ENCODE peak calls at places on chromosomes 16 and 17, in eight cellular contexts. C is right atrium auricular region, X is astrocyte of the spinal cord, V is T-helper 2 cell, P is AG09309, J is H7, I is hepatocyte, T is GM10248. S is an unnamed sample.

GRCh38 chr17:3935140-3935542 is 18.9 kb upstream of the P2RX1 start:
- DNase-seq in I (peak), P (no peak), X (peak), C (no peak), V (no peak), J (peak), T (peak), S (no peak)

GRCh38 chr17:49454050-49454449 is 39.4 kb upstream of the PHB1 start:
- DNase-seq in I (no peak), V (no peak), J (no peak), C (no peak), T (no peak), P (no peak), X (peak), S (no peak)

GRCh38 chr16:63461248-63461841 is 1425.1 kb upstream of the CDH8 start:
- DNase-seq in X (peak), P (peak), I (peak), J (peak), C (no peak), V (no peak), T (no peak), S (no peak)

GRCh38 chr16:86101135-86101911 is 202.4 kb downstream of the IRF8 start:
- DNase-seq in X (no peak), I (no peak), V (no peak), T (no peak), C (no peak), P (no peak), J (no peak), S (no peak)

GRCh38 chr17:2070241-2071023 is 15.5 kb downstream of the HIC1 start:
- DNase-seq in V (no peak), I (no peak), C (no peak), X (no peak), J (peak), P (no peak), T (peak), S (no peak)

GRCh38 chr16:16042076-16042475 is 92.7 kb downstream of the ABCC1 start:
- DNase-seq in V (no peak), J (no peak), X (peak), P (peak), C (no peak), I (peak), T (no peak), S (no peak)

GRCh38 chr17:44910231-44911106 is 4.8 kb downstream of the GFAP start:
- DNase-seq in C (no peak), P (no peak), J (peak), I (no peak), T (no peak), X (no peak), V (no peak), S (no peak)

GRCh38 chr17:2075336-2076056 is 20.6 kb downstream of the HIC1 start:
- DNase-seq in C (no peak), X (no peak), T (peak), J (peak), P (no peak), I (peak), V (no peak), S (no peak)

GRCh38 chr16:86992587-86992986 is 324.6 kb downstream of the C16orf95 start:
- DNase-seq in P (no peak), T (no peak), C (no peak), I (no peak), J (no peak), X (no peak), V (no peak), S (no peak)

GRCh38 chr17:74699236-74699635 is 13.5 kb downstream of the CD300LF start:
- DNase-seq in T (no peak), C (no peak), X (no peak), I (no peak), P (no peak), J (no peak), V (no peak), S (no peak)

GRCh38 chr16:53804467-53804866 is 100.5 kb downstream of the FTO start:
- DNase-seq in T (no peak), P (no peak), C (no peak), X (no peak), J (no peak), I (no peak), V (no peak), S (no peak)

GRCh38 chr17:6257339-6257738 is 177.6 kb downstream of the AIPL1 start:
- DNase-seq in V (no peak), C (no peak), X (peak), T (no peak), P (no peak), I (no peak), J (no peak), S (no peak)

GRCh38 chr16:2770057-2770780 is 6.9 kb downstream of the ELOB start:
- DNase-seq in V (peak), P (no peak), T (no peak), I (no peak), C (no peak), J (peak), X (no peak), S (no peak)

GRCh38 chr16:75471723-75472634 is 7.5 kb upstream of the TMEM170A start:
- DNase-seq in P (peak), T (peak), C (peak), J (peak), V (peak), I (peak), X (peak), S (no peak)

GRCh38 chr17:60134396-60135159 is 15.2 kb upstream of the CA4 start:
- DNase-seq in X (peak), V (peak), J (no peak), P (no peak), T (no peak), I (no peak), C (no peak), S (no peak)

GRCh38 chr16:29698484-29699323 is 19.7 kb downstream of the QPRT start:
- DNase-seq in X (no peak), P (no peak), V (no peak), I (no peak), J (peak), C (no peak), T (no peak), S (no peak)

GRCh38 chr17:58232707-58233156 is 5.7 kb upstream of the LPO start:
- DNase-seq in X (peak), V (no peak), J (no peak), T (peak), I (no peak), P (peak), C (no peak), S (no peak)

GRCh38 chr16:70419384-70420327 is 19.2 kb downstream of the ST3GAL2 start:
- DNase-seq in T (no peak), V (no peak), P (no peak), X (no peak), J (peak), I (no peak), C (no peak), S (no peak)

GRCh38 chr17:51590071-51590470 is 329.7 kb downstream of the UTP18 start:
- DNase-seq in V (no peak), T (no peak), P (no peak), I (no peak), C (no peak), X (no peak), J (no peak), S (no peak)

GRCh38 chr17:57600092-57600491 is 145.0 kb downstream of the CCDC182 start:
- DNase-seq in V (peak), I (no peak), T (no peak), X (no peak), C (no peak), J (no peak), P (no peak), S (no peak)

GRCh38 chr17:56319531-56319930 is 166.3 kb downstream of the ANKFN1 start:
- DNase-seq in T (peak), V (no peak), J (peak), P (peak), I (peak), C (no peak), X (peak), S (no peak)

GRCh38 chr16:16073884-16074781 is 124.7 kb downstream of the ABCC1 start:
- DNase-seq in I (peak), V (no peak), C (no peak), X (peak), P (peak), T (no peak), J (peak), S (no peak)

GRCh38 chr16:10984509-10984908 is 40.1 kb downstream of the CLEC16A start:
- DNase-seq in X (peak), C (no peak), I (peak), T (no peak), P (no peak), J (no peak), V (no peak), S (no peak)

GRCh38 chr16:50166511-50167500 is 13.7 kb downstream of the TENT4B start:
- DNase-seq in I (no peak), P (no peak), C (no peak), X (no peak), T (no peak), V (no peak), J (no peak), S (no peak)

GRCh38 chr17:46979023-46979870 is at the start of gene RPRML:
- DNase-seq in J (peak), C (no peak), I (peak), X (no peak), T (peak), V (peak), P (no peak), S (no peak)

GRCh38 chr17:57557793-57558681 is 187.1 kb downstream of the CCDC182 start:
- DNase-seq in J (no peak), X (peak), T (no peak), P (no peak), C (no peak), V (no peak), I (peak), S (peak)

GRCh38 chr17:48051706-48052486 is 3.7 kb downstream of the NFE2L1 start:
- DNase-seq in C (peak), X (peak), J (no peak), I (peak), P (peak), V (no peak), T (no peak), S (no peak)

GRCh38 chr17:61340431-61340830 is 59.2 kb upstream of the TBX2 start:
- DNase-seq in C (no peak), J (no peak), V (no peak), I (no peak), T (no peak), X (no peak), P (no peak), S (no peak)